ENCODE peak calls at places on chromosomes 12 and 14, in eight cellular contexts. N is cardiac muscle cell, I is PC-3, F is T-helper 2 cell, G is GM03348, B is hippocampal formation, O is fibroblast of gingiva, W is germinal center. L is an unnamed sample.

GRCh38 chr14:72573725-72574426 is 320.0 kb downstream of the DPF3 start:
- DNase-seq in I (no peak), W (no peak), N (no peak), G (no peak), F (no peak), O (no peak), B (no peak), L (no peak)

GRCh38 chr12:3342051-3342450 is 149.0 kb upstream of the PRMT8 start:
- DNase-seq in W (no peak), B (peak; percentile 14), F (no peak), G (peak; percentile 56), O (peak; percentile 17), N (peak; percentile 89), I (peak; percentile 23), L (peak; percentile 88)

GRCh38 chr14:102909462-102909861 is 13.0 kb upstream of the AMN start:
- DNase-seq in W (no peak), F (no peak), B (no peak), O (no peak), G (no peak), I (no peak), N (no peak), L (no peak)

GRCh38 chr14:77008541-77008940 is 20.0 kb downstream of the IRF2BPL start:
- DNase-seq in I (no peak), W (no peak), O (no peak), F (no peak), G (no peak), B (no peak), N (no peak), L (no peak)

GRCh38 chr12:6097384-6097783 is 27.1 kb downstream of the VWF start:
- DNase-seq in G (peak; percentile 44), N (no peak), F (no peak), I (peak; percentile 75), O (no peak), W (no peak), B (no peak), L (no peak)

GRCh38 chr12:15088115-15088514 is 115.3 kb downstream of the PDE6H start:
- DNase-seq in N (no peak), B (no peak), W (no peak), G (no peak), O (no peak), F (peak; percentile 93), I (no peak), L (no peak)

GRCh38 chr12:99284161-99284560 is 363.4 kb upstream of the GARIN6 start:
- DNase-seq in F (no peak), B (no peak), W (no peak), G (no peak), N (no peak), I (peak; percentile 54), O (no peak), L (peak; percentile 61)

GRCh38 chr12:66775941-66776340 is 97.1 kb upstream of the GRIP1 start:
- DNase-seq in G (no peak), O (no peak), W (no peak), N (no peak), F (no peak), I (peak; percentile 64), B (no peak), L (no peak)

GRCh38 chr12:50257226-50258166 is 25.8 kb downstream of the LIMA1 start:
- DNase-seq in I (peak; percentile 65), F (no peak), W (no peak), B (no peak), N (peak; percentile 25), O (peak; percentile 81), G (no peak), L (peak; percentile 25)

L was measured in DMS53.